ENCODE peak calls at places on chromosome 2, in five cellular contexts. T, O, P, H and L are unnamed samples.

GRCh38 chr2:8886876-8887275 is 49.5 kb upstream of the KIDINS220 start:
- DNase-seq in T (peak), O (no peak), P (no peak), H (no peak), L (no peak)

GRCh38 chr2:70995227-70995729 is 605 bp upstream of the TEX261 start:
- DNase-seq in T (no peak), O (peak), P (peak), H (peak), L (peak)

GRCh38 chr2:26970244-26970927 is at the start of gene MAPRE3:
- DNase-seq in T (no peak), O (peak), P (peak), H (peak), L (peak)

GRCh38 chr2:168849610-168850009 is 40.6 kb downstream of the SPC25 start:
- DNase-seq in T (no peak), O (peak), P (no peak), H (no peak), L (no peak)

GRCh38 chr2:26971911-26972786 is 1.7 kb downstream of the MAPRE3 start:
- DNase-seq in T (no peak), O (no peak), P (no peak), H (no peak), L (no peak)

GRCh38 chr2:102520009-102520408 is 47.0 kb downstream of the SLC9A4 start:
- DNase-seq in T (no peak), O (peak), P (no peak), H (no peak), L (no peak)

GRCh38 chr2:4553219-4553618 is 849.8 kb downstream of the DCDC2C start:
- DNase-seq in T (no peak), O (no peak), P (no peak), H (no peak), L (no peak)

GRCh38 chr2:145007673-145008263 is 487.8 kb upstream of the ZEB2 start:
- DNase-seq in T (no peak), O (peak), P (peak), H (no peak), L (no peak)

GRCh38 chr2:223847410-223847809 is 10.0 kb upstream of the AP1S3 start:
- DNase-seq in T (no peak), O (no peak), P (no peak), H (no peak), L (no peak)

GRCh38 chr2:210541280-210541902 is 15.0 kb upstream of the CPS1 start:
- DNase-seq in T (no peak), O (no peak), P (no peak), H (no peak), L (no peak)

GRCh38 chr2:121244616-121245015 is 40.4 kb downstream of the TFCP2L1 start:
- DNase-seq in T (no peak), O (no peak), P (no peak), H (no peak), L (no peak)

GRCh38 chr2:41194235-41194634 is 742.3 kb upstream of the SLC8A1 start:
- DNase-seq in T (peak), O (peak), P (peak), H (peak), L (no peak)

GRCh38 chr2:112151701-112152440 is 13.7 kb downstream of the FBLN7 start:
- DNase-seq in T (no peak), O (no peak), P (no peak), H (no peak), L (no peak)

GRCh38 chr2:208638059-208638458 is 231.5 kb downstream of the PTH2R start:
- DNase-seq in T (no peak), O (no peak), P (no peak), H (no peak), L (no peak)

GRCh38 chr2:159998236-159998635 is 64.2 kb downstream of the PLA2R1 start:
- DNase-seq in T (no peak), O (no peak), P (no peak), H (no peak), L (no peak)

GRCh38 chr2:238597638-238598528 is 171.2 kb downstream of the ASB1 start:
- DNase-seq in T (no peak), O (peak), P (no peak), H (no peak), L (no peak)

GRCh38 chr2:234673961-234674759 is 177.3 kb upstream of the ARL4C start:
- DNase-seq in T (no peak), O (no peak), P (no peak), H (no peak), L (no peak)

GRCh38 chr2:160735696-160736095 is 242.1 kb upstream of the RBMS1 start:
- DNase-seq in T (no peak), O (no peak), P (no peak), H (no peak), L (no peak)

GRCh38 chr2:96120991-96121390 is 4.6 kb upstream of the ADRA2B start:
- DNase-seq in T (no peak), O (no peak), P (no peak), H (no peak), L (no peak)

GRCh38 chr2:172038121-172038520 is 38.4 kb downstream of the METAP1D start:
- DNase-seq in T (no peak), O (no peak), P (no peak), H (no peak), L (no peak)

GRCh38 chr2:64485961-64486360 is 32.0 kb downstream of the LGALSL start:
- DNase-seq in T (no peak), O (peak), P (no peak), H (no peak), L (no peak)

GRCh38 chr2:28628987-28629386 is 122.6 kb upstream of the PPP1CB start:
- DNase-seq in T (no peak), O (no peak), P (no peak), H (no peak), L (no peak)

GRCh38 chr2:39313575-39313974 is 69.8 kb upstream of the CDKL4 start:
- DNase-seq in T (no peak), O (no peak), P (no peak), H (peak), L (no peak)

GRCh38 chr2:170713280-170714155 is 1.6 kb upstream of the SP5 start:
- DNase-seq in T (no peak), O (no peak), P (no peak), H (no peak), L (peak)

GRCh38 chr2:217667545-217667944 is 335.2 kb downstream of the TNS1 start:
- DNase-seq in T (no peak), O (peak), P (no peak), H (no peak), L (no peak)

GRCh38 chr2:96927420-96928171 is 57.7 kb upstream of the SEMA4C start:
- DNase-seq in T (no peak), O (peak), P (no peak), H (no peak), L (no peak)

GRCh38 chr2:149104221-149104620 is 65.7 kb downstream of the LYPD6B start:
- DNase-seq in T (no peak), O (no peak), P (no peak), H (no peak), L (no peak)

GRCh38 chr2:210620456-210620855 is 64.1 kb downstream of the CPS1 start:
- DNase-seq in T (no peak), O (no peak), P (no peak), H (no peak), L (no peak)

GRCh38 chr2:26605969-26606846 is 35.0 kb downstream of the CIB4 start:
- DNase-seq in T (no peak), O (no peak), P (no peak), H (no peak), L (no peak)

GRCh38 chr2:172081248-172082022 is 3.9 kb upstream of the DLX1 start:
- DNase-seq in T (no peak), O (no peak), P (no peak), H (no peak), L (no peak)

GRCh38 chr2:98730053-98730850 is 680 bp downstream of the MGAT4A start:
- DNase-seq in T (no peak), O (no peak), P (no peak), H (no peak), L (no peak)

GRCh38 chr2:12613137-12613912 is 103.4 kb upstream of the TRIB2 start:
- DNase-seq in T (peak), O (no peak), P (peak), H (no peak), L (no peak)

GRCh38 chr2:43276962-43277383 is 50.6 kb upstream of the ZFP36L2 start:
- DNase-seq in T (no peak), O (no peak), P (peak), H (no peak), L (no peak)

GRCh38 chr2:201707753-201708152 is 9.3 kb upstream of the MPP4 start:
- DNase-seq in T (no peak), O (peak), P (no peak), H (no peak), L (no peak)

GRCh38 chr2:27211241-27211942 is 449 bp upstream of the ATRAID start:
- DNase-seq in T (no peak), O (no peak), P (peak), H (no peak), L (no peak)

GRCh38 chr2:64632855-64633819 is 20.6 kb downstream of the SERTAD2 start:
- DNase-seq in T (no peak), O (peak), P (no peak), H (no peak), L (no peak)

GRCh38 chr2:152826880-152827279 is 108.5 kb downstream of the ARL6IP6 start:
- DNase-seq in T (peak), O (peak), P (no peak), H (no peak), L (no peak)